ENCODE peak calls at places on chromosomes 16 and 17, in eight cellular contexts. One of them, this sample, is unnamed.

GRCh38 chr17:78374189-78374588 is 4.3 kb upstream of the PGS1 start:
- DNase-seq in activated gamma-delta T cell treated with Interleukin-2 at 50 U/mL for 16 hours: no peak
- DNase-seq in activated T-cell treated with anti-CD3 and anti-CD28 coated beads, Interleukin-2, amount 50 U/mL, for 72 hours: no peak
- DNase-seq in neural crest cell: no peak
- DNase-seq in aorta: no peak
- DNase-seq in stimulated activated CD4-positive, alpha-beta T cell treated with anti-CD3 and anti-CD28 coated beads, Interleukin-15, amount 100 ng/mL, for 24 hours: no peak
- DNase-seq in T-helper 2 cell: no peak
- DNase-seq in activated naive CD4-positive, alpha-beta T cell treated with anti-CD3 and anti-CD28 coated beads for 36 hours: no peak
- DNase-seq in this sample: no peak

GRCh38 chr16:82059161-82059982 is 24.3 kb downstream of the HSD17B2 start:
- DNase-seq in aorta: no peak
- DNase-seq in activated gamma-delta T cell treated with Interleukin-2 at 50 U/mL for 16 hours: no peak
- DNase-seq in activated T-cell treated with anti-CD3 and anti-CD28 coated beads, Interleukin-2, amount 50 U/mL, for 72 hours: no peak
- DNase-seq in neural crest cell: no peak
- DNase-seq in stimulated activated CD4-positive, alpha-beta T cell treated with anti-CD3 and anti-CD28 coated beads, Interleukin-15, amount 100 ng/mL, for 24 hours: no peak
- DNase-seq in activated naive CD4-positive, alpha-beta T cell treated with anti-CD3 and anti-CD28 coated beads for 36 hours: no peak
- DNase-seq in T-helper 2 cell: no peak
- DNase-seq in this sample: no peak

GRCh38 chr17:81609541-81610353 is 27.2 kb downstream of the NPLOC4 start:
- DNase-seq in neural crest cell: no peak
- DNase-seq in activated naive CD4-positive, alpha-beta T cell treated with anti-CD3 and anti-CD28 coated beads for 36 hours: no peak
- DNase-seq in stimulated activated CD4-positive, alpha-beta T cell treated with anti-CD3 and anti-CD28 coated beads, Interleukin-15, amount 100 ng/mL, for 24 hours: no peak
- DNase-seq in aorta: no peak
- DNase-seq in T-helper 2 cell: no peak
- DNase-seq in activated gamma-delta T cell treated with Interleukin-2 at 50 U/mL for 16 hours: no peak
- DNase-seq in activated T-cell treated with anti-CD3 and anti-CD28 coated beads, Interleukin-2, amount 50 U/mL, for 72 hours: no peak
- DNase-seq in this sample: no peak

GRCh38 chr16:2912330-2913199 is 834 bp downstream of the FLYWCH1 start:
- DNase-seq in neural crest cell: no peak
- DNase-seq in T-helper 2 cell: no peak
- DNase-seq in activated gamma-delta T cell treated with Interleukin-2 at 50 U/mL for 16 hours: no peak
- DNase-seq in activated naive CD4-positive, alpha-beta T cell treated with anti-CD3 and anti-CD28 coated beads for 36 hours: peak
- DNase-seq in aorta: no peak
- DNase-seq in activated T-cell treated with anti-CD3 and anti-CD28 coated beads, Interleukin-2, amount 50 U/mL, for 72 hours: peak
- DNase-seq in stimulated activated CD4-positive, alpha-beta T cell treated with anti-CD3 and anti-CD28 coated beads, Interleukin-15, amount 100 ng/mL, for 24 hours: peak
- DNase-seq in this sample: peak

GRCh38 chr16:988465-989353 is 7.1 kb downstream of the SOX8 start:
- DNase-seq in activated T-cell treated with anti-CD3 and anti-CD28 coated beads, Interleukin-2, amount 50 U/mL, for 72 hours: no peak
- DNase-seq in stimulated activated CD4-positive, alpha-beta T cell treated with anti-CD3 and anti-CD28 coated beads, Interleukin-15, amount 100 ng/mL, for 24 hours: no peak
- DNase-seq in neural crest cell: no peak
- DNase-seq in activated gamma-delta T cell treated with Interleukin-2 at 50 U/mL for 16 hours: no peak
- DNase-seq in T-helper 2 cell: no peak
- DNase-seq in activated naive CD4-positive, alpha-beta T cell treated with anti-CD3 and anti-CD28 coated beads for 36 hours: no peak
- DNase-seq in aorta: no peak
- DNase-seq in this sample: no peak

GRCh38 chr17:64741924-64742670 is 80.0 kb upstream of the SMURF2 start:
- DNase-seq in activated naive CD4-positive, alpha-beta T cell treated with anti-CD3 and anti-CD28 coated beads for 36 hours: no peak
- DNase-seq in aorta: no peak
- DNase-seq in stimulated activated CD4-positive, alpha-beta T cell treated with anti-CD3 and anti-CD28 coated beads, Interleukin-15, amount 100 ng/mL, for 24 hours: no peak
- DNase-seq in T-helper 2 cell: no peak
- DNase-seq in activated gamma-delta T cell treated with Interleukin-2 at 50 U/mL for 16 hours: no peak
- DNase-seq in neural crest cell: no peak
- DNase-seq in activated T-cell treated with anti-CD3 and anti-CD28 coated beads, Interleukin-2, amount 50 U/mL, for 72 hours: no peak
- DNase-seq in this sample: no peak

GRCh38 chr16:3490911-3491629 is 4.2 kb downstream of the C16orf90 start:
- DNase-seq in activated T-cell treated with anti-CD3 and anti-CD28 coated beads, Interleukin-2, amount 50 U/mL, for 72 hours: no peak
- DNase-seq in aorta: peak
- DNase-seq in stimulated activated CD4-positive, alpha-beta T cell treated with anti-CD3 and anti-CD28 coated beads, Interleukin-15, amount 100 ng/mL, for 24 hours: no peak
- DNase-seq in T-helper 2 cell: no peak
- DNase-seq in activated naive CD4-positive, alpha-beta T cell treated with anti-CD3 and anti-CD28 coated beads for 36 hours: no peak
- DNase-seq in activated gamma-delta T cell treated with Interleukin-2 at 50 U/mL for 16 hours: no peak
- DNase-seq in neural crest cell: no peak
- DNase-seq in this sample: no peak

GRCh38 chr17:5883775-5884665 is 186.2 kb upstream of the WSCD1 start:
- DNase-seq in neural crest cell: no peak
- DNase-seq in activated T-cell treated with anti-CD3 and anti-CD28 coated beads, Interleukin-2, amount 50 U/mL, for 72 hours: no peak
- DNase-seq in activated naive CD4-positive, alpha-beta T cell treated with anti-CD3 and anti-CD28 coated beads for 36 hours: no peak
- DNase-seq in activated gamma-delta T cell treated with Interleukin-2 at 50 U/mL for 16 hours: no peak
- DNase-seq in stimulated activated CD4-positive, alpha-beta T cell treated with anti-CD3 and anti-CD28 coated beads, Interleukin-15, amount 100 ng/mL, for 24 hours: no peak
- DNase-seq in aorta: no peak
- DNase-seq in T-helper 2 cell: no peak
- DNase-seq in this sample: no peak

GRCh38 chr17:42920106-42920900 is 19.7 kb downstream of the G6PC1 start:
- DNase-seq in T-helper 2 cell: no peak
- DNase-seq in aorta: no peak
- DNase-seq in activated gamma-delta T cell treated with Interleukin-2 at 50 U/mL for 16 hours: no peak
- DNase-seq in activated naive CD4-positive, alpha-beta T cell treated with anti-CD3 and anti-CD28 coated beads for 36 hours: no peak
- DNase-seq in neural crest cell: no peak
- DNase-seq in activated T-cell treated with anti-CD3 and anti-CD28 coated beads, Interleukin-2, amount 50 U/mL, for 72 hours: no peak
- DNase-seq in stimulated activated CD4-positive, alpha-beta T cell treated with anti-CD3 and anti-CD28 coated beads, Interleukin-15, amount 100 ng/mL, for 24 hours: no peak
- DNase-seq in this sample: no peak

GRCh38 chr16:30927789-30928378 is 4.5 kb downstream of the FBXL19 start:
- DNase-seq in aorta: no peak
- DNase-seq in activated T-cell treated with anti-CD3 and anti-CD28 coated beads, Interleukin-2, amount 50 U/mL, for 72 hours: no peak
- DNase-seq in stimulated activated CD4-positive, alpha-beta T cell treated with anti-CD3 and anti-CD28 coated beads, Interleukin-15, amount 100 ng/mL, for 24 hours: peak
- DNase-seq in activated naive CD4-positive, alpha-beta T cell treated with anti-CD3 and anti-CD28 coated beads for 36 hours: peak
- DNase-seq in T-helper 2 cell: no peak
- DNase-seq in neural crest cell: no peak
- DNase-seq in activated gamma-delta T cell treated with Interleukin-2 at 50 U/mL for 16 hours: no peak
- DNase-seq in this sample: peak

GRCh38 chr17:64496348-64496785 is 487 bp downstream of the POLG2 start:
- DNase-seq in activated naive CD4-positive, alpha-beta T cell treated with anti-CD3 and anti-CD28 coated beads for 36 hours: no peak
- DNase-seq in activated gamma-delta T cell treated with Interleukin-2 at 50 U/mL for 16 hours: no peak
- DNase-seq in T-helper 2 cell: no peak
- DNase-seq in activated T-cell treated with anti-CD3 and anti-CD28 coated beads, Interleukin-2, amount 50 U/mL, for 72 hours: no peak
- DNase-seq in aorta: no peak
- DNase-seq in stimulated activated CD4-positive, alpha-beta T cell treated with anti-CD3 and anti-CD28 coated beads, Interleukin-15, amount 100 ng/mL, for 24 hours: no peak
- DNase-seq in neural crest cell: no peak
- DNase-seq in this sample: no peak

GRCh38 chr17:57490446-57490845 is 234.1 kb downstream of the MSI2 start:
- DNase-seq in activated T-cell treated with anti-CD3 and anti-CD28 coated beads, Interleukin-2, amount 50 U/mL, for 72 hours: no peak
- DNase-seq in neural crest cell: no peak
- DNase-seq in T-helper 2 cell: no peak
- DNase-seq in activated naive CD4-positive, alpha-beta T cell treated with anti-CD3 and anti-CD28 coated beads for 36 hours: no peak
- DNase-seq in stimulated activated CD4-positive, alpha-beta T cell treated with anti-CD3 and anti-CD28 coated beads, Interleukin-15, amount 100 ng/mL, for 24 hours: no peak
- DNase-seq in aorta: no peak
- DNase-seq in activated gamma-delta T cell treated with Interleukin-2 at 50 U/mL for 16 hours: no peak
- DNase-seq in this sample: no peak

GRCh38 chr17:78257810-78258322 is 26.4 kb downstream of the TMEM235 start:
- DNase-seq in aorta: no peak
- DNase-seq in activated naive CD4-positive, alpha-beta T cell treated with anti-CD3 and anti-CD28 coated beads for 36 hours: peak
- DNase-seq in neural crest cell: no peak
- DNase-seq in activated T-cell treated with anti-CD3 and anti-CD28 coated beads, Interleukin-2, amount 50 U/mL, for 72 hours: peak
- DNase-seq in activated gamma-delta T cell treated with Interleukin-2 at 50 U/mL for 16 hours: no peak
- DNase-seq in T-helper 2 cell: no peak
- DNase-seq in stimulated activated CD4-positive, alpha-beta T cell treated with anti-CD3 and anti-CD28 coated beads, Interleukin-15, amount 100 ng/mL, for 24 hours: peak
- DNase-seq in this sample: no peak

GRCh38 chr16:55393976-55394375 is 70.0 kb downstream of the IRX6 start:
- DNase-seq in stimulated activated CD4-positive, alpha-beta T cell treated with anti-CD3 and anti-CD28 coated beads, Interleukin-15, amount 100 ng/mL, for 24 hours: no peak
- DNase-seq in activated T-cell treated with anti-CD3 and anti-CD28 coated beads, Interleukin-2, amount 50 U/mL, for 72 hours: no peak
- DNase-seq in activated gamma-delta T cell treated with Interleukin-2 at 50 U/mL for 16 hours: no peak
- DNase-seq in neural crest cell: no peak
- DNase-seq in T-helper 2 cell: no peak
- DNase-seq in activated naive CD4-positive, alpha-beta T cell treated with anti-CD3 and anti-CD28 coated beads for 36 hours: no peak
- DNase-seq in aorta: no peak
- DNase-seq in this sample: no peak

GRCh38 chr17:43846963-43847369 is at the start of gene CD300LG:
- DNase-seq in activated naive CD4-positive, alpha-beta T cell treated with anti-CD3 and anti-CD28 coated beads for 36 hours: no peak
- DNase-seq in activated T-cell treated with anti-CD3 and anti-CD28 coated beads, Interleukin-2, amount 50 U/mL, for 72 hours: no peak
- DNase-seq in aorta: peak
- DNase-seq in T-helper 2 cell: no peak
- DNase-seq in stimulated activated CD4-positive, alpha-beta T cell treated with anti-CD3 and anti-CD28 coated beads, Interleukin-15, amount 100 ng/mL, for 24 hours: no peak
- DNase-seq in activated gamma-delta T cell treated with Interleukin-2 at 50 U/mL for 16 hours: no peak
- DNase-seq in neural crest cell: no peak
- DNase-seq in this sample: no peak

GRCh38 chr17:64399071-64399766 is 8.6 kb upstream of the PECAM1 start:
- DNase-seq in stimulated activated CD4-positive, alpha-beta T cell treated with anti-CD3 and anti-CD28 coated beads, Interleukin-15, amount 100 ng/mL, for 24 hours: no peak
- DNase-seq in T-helper 2 cell: no peak
- DNase-seq in activated gamma-delta T cell treated with Interleukin-2 at 50 U/mL for 16 hours: no peak
- DNase-seq in aorta: peak
- DNase-seq in activated T-cell treated with anti-CD3 and anti-CD28 coated beads, Interleukin-2, amount 50 U/mL, for 72 hours: no peak
- DNase-seq in activated naive CD4-positive, alpha-beta T cell treated with anti-CD3 and anti-CD28 coated beads for 36 hours: no peak
- DNase-seq in neural crest cell: no peak
- DNase-seq in this sample: no peak

GRCh38 chr17:56149266-56150036 is 3.8 kb upstream of the ANKFN1 start:
- DNase-seq in neural crest cell: no peak
- DNase-seq in T-helper 2 cell: no peak
- DNase-seq in activated gamma-delta T cell treated with Interleukin-2 at 50 U/mL for 16 hours: no peak
- DNase-seq in stimulated activated CD4-positive, alpha-beta T cell treated with anti-CD3 and anti-CD28 coated beads, Interleukin-15, amount 100 ng/mL, for 24 hours: no peak
- DNase-seq in aorta: no peak
- DNase-seq in activated naive CD4-positive, alpha-beta T cell treated with anti-CD3 and anti-CD28 coated beads for 36 hours: no peak
- DNase-seq in activated T-cell treated with anti-CD3 and anti-CD28 coated beads, Interleukin-2, amount 50 U/mL, for 72 hours: no peak
- DNase-seq in this sample: no peak

GRCh38 chr17:82095777-82096708 is 2.0 kb downstream of the FASN start:
- DNase-seq in activated T-cell treated with anti-CD3 and anti-CD28 coated beads, Interleukin-2, amount 50 U/mL, for 72 hours: no peak
- DNase-seq in T-helper 2 cell: no peak
- DNase-seq in stimulated activated CD4-positive, alpha-beta T cell treated with anti-CD3 and anti-CD28 coated beads, Interleukin-15, amount 100 ng/mL, for 24 hours: peak
- DNase-seq in neural crest cell: no peak
- DNase-seq in activated naive CD4-positive, alpha-beta T cell treated with anti-CD3 and anti-CD28 coated beads for 36 hours: no peak
- DNase-seq in activated gamma-delta T cell treated with Interleukin-2 at 50 U/mL for 16 hours: no peak
- DNase-seq in aorta: no peak
- DNase-seq in this sample: no peak

GRCh38 chr16:87653234-87653633 is 50.9 kb downstream of the JPH3 start:
- DNase-seq in T-helper 2 cell: no peak
- DNase-seq in aorta: no peak
- DNase-seq in stimulated activated CD4-positive, alpha-beta T cell treated with anti-CD3 and anti-CD28 coated beads, Interleukin-15, amount 100 ng/mL, for 24 hours: no peak
- DNase-seq in neural crest cell: no peak
- DNase-seq in activated naive CD4-positive, alpha-beta T cell treated with anti-CD3 and anti-CD28 coated beads for 36 hours: peak
- DNase-seq in activated T-cell treated with anti-CD3 and anti-CD28 coated beads, Interleukin-2, amount 50 U/mL, for 72 hours: no peak
- DNase-seq in activated gamma-delta T cell treated with Interleukin-2 at 50 U/mL for 16 hours: no peak
- DNase-seq in this sample: no peak

GRCh38 chr16:69852815-69853214 is 90.7 kb downstream of the WWP2 start:
- DNase-seq in neural crest cell: no peak
- DNase-seq in aorta: no peak
- DNase-seq in T-helper 2 cell: no peak
- DNase-seq in stimulated activated CD4-positive, alpha-beta T cell treated with anti-CD3 and anti-CD28 coated beads, Interleukin-15, amount 100 ng/mL, for 24 hours: no peak
- DNase-seq in activated gamma-delta T cell treated with Interleukin-2 at 50 U/mL for 16 hours: no peak
- DNase-seq in activated T-cell treated with anti-CD3 and anti-CD28 coated beads, Interleukin-2, amount 50 U/mL, for 72 hours: no peak
- DNase-seq in activated naive CD4-positive, alpha-beta T cell treated with anti-CD3 and anti-CD28 coated beads for 36 hours: no peak
- DNase-seq in this sample: no peak

GRCh38 chr17:57679356-57679755 is 65.7 kb downstream of the CCDC182 start:
- DNase-seq in stimulated activated CD4-positive, alpha-beta T cell treated with anti-CD3 and anti-CD28 coated beads, Interleukin-15, amount 100 ng/mL, for 24 hours: no peak
- DNase-seq in aorta: peak
- DNase-seq in activated T-cell treated with anti-CD3 and anti-CD28 coated beads, Interleukin-2, amount 50 U/mL, for 72 hours: no peak
- DNase-seq in neural crest cell: no peak
- DNase-seq in activated naive CD4-positive, alpha-beta T cell treated with anti-CD3 and anti-CD28 coated beads for 36 hours: no peak
- DNase-seq in activated gamma-delta T cell treated with Interleukin-2 at 50 U/mL for 16 hours: no peak
- DNase-seq in T-helper 2 cell: no peak
- DNase-seq in this sample: no peak

GRCh38 chr16:30923554-30924085 is at the start of gene FBXL19:
- DNase-seq in activated gamma-delta T cell treated with Interleukin-2 at 50 U/mL for 16 hours: no peak
- DNase-seq in activated T-cell treated with anti-CD3 and anti-CD28 coated beads, Interleukin-2, amount 50 U/mL, for 72 hours: no peak
- DNase-seq in activated naive CD4-positive, alpha-beta T cell treated with anti-CD3 and anti-CD28 coated beads for 36 hours: no peak
- DNase-seq in T-helper 2 cell: no peak
- DNase-seq in neural crest cell: peak
- DNase-seq in aorta: peak
- DNase-seq in stimulated activated CD4-positive, alpha-beta T cell treated with anti-CD3 and anti-CD28 coated beads, Interleukin-15, amount 100 ng/mL, for 24 hours: no peak
- DNase-seq in this sample: no peak

GRCh38 chr16:66914541-66914940 is 4.1 kb downstream of the CDH16 start:
- DNase-seq in T-helper 2 cell: no peak
- DNase-seq in aorta: no peak
- DNase-seq in stimulated activated CD4-positive, alpha-beta T cell treated with anti-CD3 and anti-CD28 coated beads, Interleukin-15, amount 100 ng/mL, for 24 hours: no peak
- DNase-seq in activated gamma-delta T cell treated with Interleukin-2 at 50 U/mL for 16 hours: no peak
- DNase-seq in activated T-cell treated with anti-CD3 and anti-CD28 coated beads, Interleukin-2, amount 50 U/mL, for 72 hours: no peak
- DNase-seq in activated naive CD4-positive, alpha-beta T cell treated with anti-CD3 and anti-CD28 coated beads for 36 hours: no peak
- DNase-seq in neural crest cell: no peak
- DNase-seq in this sample: no peak

GRCh38 chr16:89656435-89657121 is 930 bp downstream of the CHMP1A start:
- DNase-seq in T-helper 2 cell: no peak
- DNase-seq in activated T-cell treated with anti-CD3 and anti-CD28 coated beads, Interleukin-2, amount 50 U/mL, for 72 hours: no peak
- DNase-seq in aorta: no peak
- DNase-seq in neural crest cell: no peak
- DNase-seq in activated naive CD4-positive, alpha-beta T cell treated with anti-CD3 and anti-CD28 coated beads for 36 hours: no peak
- DNase-seq in activated gamma-delta T cell treated with Interleukin-2 at 50 U/mL for 16 hours: no peak
- DNase-seq in stimulated activated CD4-positive, alpha-beta T cell treated with anti-CD3 and anti-CD28 coated beads, Interleukin-15, amount 100 ng/mL, for 24 hours: no peak
- DNase-seq in this sample: no peak

GRCh38 chr17:16932156-16932555 is 39.8 kb downstream of the TNFRSF13B start:
- DNase-seq in activated naive CD4-positive, alpha-beta T cell treated with anti-CD3 and anti-CD28 coated beads for 36 hours: no peak
- DNase-seq in stimulated activated CD4-positive, alpha-beta T cell treated with anti-CD3 and anti-CD28 coated beads, Interleukin-15, amount 100 ng/mL, for 24 hours: no peak
- DNase-seq in aorta: no peak
- DNase-seq in activated T-cell treated with anti-CD3 and anti-CD28 coated beads, Interleukin-2, amount 50 U/mL, for 72 hours: no peak
- DNase-seq in neural crest cell: no peak
- DNase-seq in T-helper 2 cell: no peak
- DNase-seq in activated gamma-delta T cell treated with Interleukin-2 at 50 U/mL for 16 hours: no peak
- DNase-seq in this sample: no peak

GRCh38 chr17:67221062-67221998 is 23.7 kb downstream of the HELZ start:
- DNase-seq in T-helper 2 cell: no peak
- DNase-seq in activated naive CD4-positive, alpha-beta T cell treated with anti-CD3 and anti-CD28 coated beads for 36 hours: peak
- DNase-seq in stimulated activated CD4-positive, alpha-beta T cell treated with anti-CD3 and anti-CD28 coated beads, Interleukin-15, amount 100 ng/mL, for 24 hours: peak
- DNase-seq in activated gamma-delta T cell treated with Interleukin-2 at 50 U/mL for 16 hours: no peak
- DNase-seq in aorta: no peak
- DNase-seq in neural crest cell: no peak
- DNase-seq in activated T-cell treated with anti-CD3 and anti-CD28 coated beads, Interleukin-2, amount 50 U/mL, for 72 hours: no peak
- DNase-seq in this sample: no peak

GRCh38 chr16:4375717-4376116 is 4.1 kb downstream of the VASN start:
- DNase-seq in neural crest cell: no peak
- DNase-seq in stimulated activated CD4-positive, alpha-beta T cell treated with anti-CD3 and anti-CD28 coated beads, Interleukin-15, amount 100 ng/mL, for 24 hours: no peak
- DNase-seq in aorta: no peak
- DNase-seq in activated gamma-delta T cell treated with Interleukin-2 at 50 U/mL for 16 hours: no peak
- DNase-seq in activated naive CD4-positive, alpha-beta T cell treated with anti-CD3 and anti-CD28 coated beads for 36 hours: no peak
- DNase-seq in T-helper 2 cell: no peak
- DNase-seq in activated T-cell treated with anti-CD3 and anti-CD28 coated beads, Interleukin-2, amount 50 U/mL, for 72 hours: no peak
- DNase-seq in this sample: no peak

GRCh38 chr16:55326261-55326802 is 2.3 kb downstream of the IRX6 start:
- DNase-seq in stimulated activated CD4-positive, alpha-beta T cell treated with anti-CD3 and anti-CD28 coated beads, Interleukin-15, amount 100 ng/mL, for 24 hours: no peak
- DNase-seq in neural crest cell: no peak
- DNase-seq in T-helper 2 cell: no peak
- DNase-seq in aorta: no peak
- DNase-seq in activated naive CD4-positive, alpha-beta T cell treated with anti-CD3 and anti-CD28 coated beads for 36 hours: no peak
- DNase-seq in activated gamma-delta T cell treated with Interleukin-2 at 50 U/mL for 16 hours: no peak
- DNase-seq in activated T-cell treated with anti-CD3 and anti-CD28 coated beads, Interleukin-2, amount 50 U/mL, for 72 hours: no peak
- DNase-seq in this sample: no peak

GRCh38 chr16:54651851-54652770 is 278.6 kb upstream of the IRX5 start:
- DNase-seq in stimulated activated CD4-positive, alpha-beta T cell treated with anti-CD3 and anti-CD28 coated beads, Interleukin-15, amount 100 ng/mL, for 24 hours: no peak
- DNase-seq in activated T-cell treated with anti-CD3 and anti-CD28 coated beads, Interleukin-2, amount 50 U/mL, for 72 hours: no peak
- DNase-seq in neural crest cell: no peak
- DNase-seq in activated naive CD4-positive, alpha-beta T cell treated with anti-CD3 and anti-CD28 coated beads for 36 hours: no peak
- DNase-seq in activated gamma-delta T cell treated with Interleukin-2 at 50 U/mL for 16 hours: no peak
- DNase-seq in aorta: no peak
- DNase-seq in T-helper 2 cell: no peak
- DNase-seq in this sample: no peak

GRCh38 chr16:50244504-50245416 is 21.6 kb upstream of the ADCY7 start:
- DNase-seq in aorta: peak
- DNase-seq in activated naive CD4-positive, alpha-beta T cell treated with anti-CD3 and anti-CD28 coated beads for 36 hours: no peak
- DNase-seq in neural crest cell: no peak
- DNase-seq in activated T-cell treated with anti-CD3 and anti-CD28 coated beads, Interleukin-2, amount 50 U/mL, for 72 hours: no peak
- DNase-seq in activated gamma-delta T cell treated with Interleukin-2 at 50 U/mL for 16 hours: no peak
- DNase-seq in stimulated activated CD4-positive, alpha-beta T cell treated with anti-CD3 and anti-CD28 coated beads, Interleukin-15, amount 100 ng/mL, for 24 hours: no peak
- DNase-seq in T-helper 2 cell: no peak
- DNase-seq in this sample: no peak

GRCh38 chr16:85917012-85917411 is 18.1 kb downstream of the IRF8 start:
- DNase-seq in aorta: peak
- DNase-seq in activated T-cell treated with anti-CD3 and anti-CD28 coated beads, Interleukin-2, amount 50 U/mL, for 72 hours: no peak
- DNase-seq in neural crest cell: no peak
- DNase-seq in T-helper 2 cell: no peak
- DNase-seq in activated gamma-delta T cell treated with Interleukin-2 at 50 U/mL for 16 hours: no peak
- DNase-seq in stimulated activated CD4-positive, alpha-beta T cell treated with anti-CD3 and anti-CD28 coated beads, Interleukin-15, amount 100 ng/mL, for 24 hours: no peak
- DNase-seq in activated naive CD4-positive, alpha-beta T cell treated with anti-CD3 and anti-CD28 coated beads for 36 hours: peak
- DNase-seq in this sample: no peak

GRCh38 chr17:17557796-17558195 is 33.7 kb downstream of the PEMT start:
- DNase-seq in neural crest cell: no peak
- DNase-seq in stimulated activated CD4-positive, alpha-beta T cell treated with anti-CD3 and anti-CD28 coated beads, Interleukin-15, amount 100 ng/mL, for 24 hours: no peak
- DNase-seq in activated gamma-delta T cell treated with Interleukin-2 at 50 U/mL for 16 hours: no peak
- DNase-seq in activated naive CD4-positive, alpha-beta T cell treated with anti-CD3 and anti-CD28 coated beads for 36 hours: no peak
- DNase-seq in T-helper 2 cell: no peak
- DNase-seq in activated T-cell treated with anti-CD3 and anti-CD28 coated beads, Interleukin-2, amount 50 U/mL, for 72 hours: no peak
- DNase-seq in aorta: no peak
- DNase-seq in this sample: no peak

GRCh38 chr17:13074026-13074425 is 56.2 kb upstream of the ELAC2 start:
- DNase-seq in aorta: no peak
- DNase-seq in T-helper 2 cell: no peak
- DNase-seq in activated naive CD4-positive, alpha-beta T cell treated with anti-CD3 and anti-CD28 coated beads for 36 hours: no peak
- DNase-seq in activated gamma-delta T cell treated with Interleukin-2 at 50 U/mL for 16 hours: no peak
- DNase-seq in activated T-cell treated with anti-CD3 and anti-CD28 coated beads, Interleukin-2, amount 50 U/mL, for 72 hours: no peak
- DNase-seq in stimulated activated CD4-positive, alpha-beta T cell treated with anti-CD3 and anti-CD28 coated beads, Interleukin-15, amount 100 ng/mL, for 24 hours: no peak
- DNase-seq in neural crest cell: no peak
- DNase-seq in this sample: no peak

GRCh38 chr16:58862334-58863024 is 128.4 kb upstream of the GOT2 start:
- DNase-seq in stimulated activated CD4-positive, alpha-beta T cell treated with anti-CD3 and anti-CD28 coated beads, Interleukin-15, amount 100 ng/mL, for 24 hours: no peak
- DNase-seq in activated naive CD4-positive, alpha-beta T cell treated with anti-CD3 and anti-CD28 coated beads for 36 hours: no peak
- DNase-seq in activated T-cell treated with anti-CD3 and anti-CD28 coated beads, Interleukin-2, amount 50 U/mL, for 72 hours: no peak
- DNase-seq in aorta: no peak
- DNase-seq in activated gamma-delta T cell treated with Interleukin-2 at 50 U/mL for 16 hours: no peak
- DNase-seq in T-helper 2 cell: no peak
- DNase-seq in neural crest cell: no peak
- DNase-seq in this sample: no peak